ENCODE peak calls at places on chromosome 6, in eight cellular contexts. One of them, this sample, is unnamed.
A peak's percentile ranks its signal among the peaks of the same experiment; 100 is the strongest.

GRCh38 chr6:72324591-72324990 is 297.3 kb upstream of the KCNQ5 start:
- DNase-seq in upper lobe of left lung: no peak
- DNase-seq in tibial artery: no peak
- DNase-seq in mesothelial cell of epicardium: no peak
- DNase-seq in adrenal gland: no peak
- DNase-seq in tibial nerve: no peak
- DNase-seq in HCT116: no peak
- DNase-seq in GM12865: no peak
- DNase-seq in this sample: no peak

GRCh38 chr6:169035381-169036280 is 218.0 kb downstream of the THBS2 start:
- DNase-seq in adrenal gland: no peak
- DNase-seq in GM12865: no peak
- DNase-seq in mesothelial cell of epicardium: no peak
- DNase-seq in tibial artery: no peak
- DNase-seq in tibial nerve: no peak
- DNase-seq in HCT116: no peak
- DNase-seq in upper lobe of left lung: no peak
- DNase-seq in this sample: no peak

GRCh38 chr6:33886673-33887144 is 82.9 kb upstream of the MLN start:
- DNase-seq in adrenal gland: no peak
- DNase-seq in tibial artery: peak; percentile 30
- DNase-seq in GM12865: no peak
- DNase-seq in upper lobe of left lung: no peak
- DNase-seq in tibial nerve: no peak
- DNase-seq in HCT116: no peak
- DNase-seq in mesothelial cell of epicardium: no peak
- DNase-seq in this sample: no peak

GRCh38 chr6:17311595-17312311 is 30.6 kb downstream of the RBM24 start:
- DNase-seq in tibial nerve: no peak
- DNase-seq in HCT116: no peak
- DNase-seq in GM12865: no peak
- DNase-seq in upper lobe of left lung: no peak
- DNase-seq in tibial artery: no peak
- DNase-seq in mesothelial cell of epicardium: no peak
- DNase-seq in adrenal gland: no peak
- DNase-seq in this sample: no peak

GRCh38 chr6:29082457-29082856 is 4.7 kb downstream of the OR2B3 start:
- DNase-seq in GM12865: no peak
- DNase-seq in tibial nerve: no peak
- DNase-seq in mesothelial cell of epicardium: no peak
- DNase-seq in HCT116: no peak
- DNase-seq in tibial artery: no peak
- DNase-seq in upper lobe of left lung: no peak
- DNase-seq in adrenal gland: no peak
- DNase-seq in this sample: no peak

GRCh38 chr6:90573624-90574023 is 13.2 kb downstream of the MAP3K7 start:
- DNase-seq in tibial artery: no peak
- DNase-seq in adrenal gland: no peak
- DNase-seq in mesothelial cell of epicardium: no peak
- DNase-seq in upper lobe of left lung: no peak
- DNase-seq in tibial nerve: no peak
- DNase-seq in HCT116: no peak
- DNase-seq in GM12865: no peak
- DNase-seq in this sample: no peak

GRCh38 chr6:100257661-100258395 is 206.9 kb downstream of the SIM1 start:
- DNase-seq in adrenal gland: no peak
- DNase-seq in tibial artery: no peak
- DNase-seq in GM12865: peak; percentile 46
- DNase-seq in upper lobe of left lung: no peak
- DNase-seq in HCT116: peak; percentile 7
- DNase-seq in mesothelial cell of epicardium: no peak
- DNase-seq in tibial nerve: no peak
- DNase-seq in this sample: no peak

GRCh38 chr6:118776607-118777549 is 117.1 kb upstream of the ASF1A start:
- DNase-seq in tibial nerve: peak; percentile 63
- DNase-seq in tibial artery: peak; percentile 72
- DNase-seq in upper lobe of left lung: peak; percentile 68
- DNase-seq in mesothelial cell of epicardium: no peak
- DNase-seq in GM12865: peak; percentile 75
- DNase-seq in HCT116: peak; percentile 57
- DNase-seq in adrenal gland: peak; percentile 84
- DNase-seq in this sample: no peak

GRCh38 chr6:67896476-67896875 is 738.6 kb upstream of the ADGRB3 start:
- DNase-seq in adrenal gland: no peak
- DNase-seq in upper lobe of left lung: no peak
- DNase-seq in mesothelial cell of epicardium: no peak
- DNase-seq in tibial nerve: no peak
- DNase-seq in tibial artery: no peak
- DNase-seq in HCT116: no peak
- DNase-seq in GM12865: no peak
- DNase-seq in this sample: no peak

GRCh38 chr6:38012573-38012972 is 193.0 kb downstream of the ZFAND3 start:
- DNase-seq in adrenal gland: no peak
- DNase-seq in tibial artery: no peak
- DNase-seq in tibial nerve: no peak
- DNase-seq in GM12865: peak; percentile 76
- DNase-seq in upper lobe of left lung: no peak
- DNase-seq in HCT116: peak; percentile 44
- DNase-seq in mesothelial cell of epicardium: no peak
- DNase-seq in this sample: no peak

GRCh38 chr6:116629467-116630063 is 13.3 kb downstream of the RSPH4A start:
- DNase-seq in tibial artery: no peak
- DNase-seq in adrenal gland: no peak
- DNase-seq in tibial nerve: no peak
- DNase-seq in upper lobe of left lung: no peak
- DNase-seq in GM12865: no peak
- DNase-seq in mesothelial cell of epicardium: no peak
- DNase-seq in HCT116: no peak
- DNase-seq in this sample: no peak

GRCh38 chr6:134111062-134111677 is 58.7 kb upstream of the SLC2A12 start:
- DNase-seq in tibial artery: no peak
- DNase-seq in mesothelial cell of epicardium: no peak
- DNase-seq in GM12865: peak; percentile 65
- DNase-seq in adrenal gland: no peak
- DNase-seq in upper lobe of left lung: peak; percentile 39
- DNase-seq in HCT116: peak; percentile 58
- DNase-seq in tibial nerve: no peak
- DNase-seq in this sample: no peak

GRCh38 chr6:53731906-53732636 is 62.7 kb upstream of the LRRC1 start:
- DNase-seq in adrenal gland: no peak
- DNase-seq in GM12865: no peak
- DNase-seq in upper lobe of left lung: no peak
- DNase-seq in tibial nerve: no peak
- DNase-seq in mesothelial cell of epicardium: no peak
- DNase-seq in HCT116: no peak
- DNase-seq in tibial artery: no peak
- DNase-seq in this sample: no peak

GRCh38 chr6:166025149-166025898 is 142.3 kb downstream of the TBXT start:
- DNase-seq in HCT116: no peak
- DNase-seq in tibial nerve: no peak
- DNase-seq in upper lobe of left lung: peak; percentile 58
- DNase-seq in mesothelial cell of epicardium: no peak
- DNase-seq in GM12865: no peak
- DNase-seq in adrenal gland: no peak
- DNase-seq in tibial artery: no peak
- DNase-seq in this sample: no peak

GRCh38 chr6:143843689-143844405 is 709 bp downstream of the LTV1 start:
- DNase-seq in mesothelial cell of epicardium: no peak
- DNase-seq in tibial artery: no peak
- DNase-seq in upper lobe of left lung: no peak
- DNase-seq in HCT116: no peak
- DNase-seq in tibial nerve: no peak
- DNase-seq in adrenal gland: no peak
- DNase-seq in GM12865: peak; percentile 22
- DNase-seq in this sample: no peak

GRCh38 chr6:20640181-20640580 is 105.9 kb downstream of the CDKAL1 start:
- DNase-seq in tibial nerve: no peak
- DNase-seq in HCT116: no peak
- DNase-seq in tibial artery: no peak
- DNase-seq in GM12865: no peak
- DNase-seq in mesothelial cell of epicardium: no peak
- DNase-seq in adrenal gland: no peak
- DNase-seq in upper lobe of left lung: no peak
- DNase-seq in this sample: no peak

GRCh38 chr6:135535989-135536414 is 38.5 kb upstream of the AHI1 start:
- DNase-seq in adrenal gland: no peak
- DNase-seq in mesothelial cell of epicardium: no peak
- DNase-seq in GM12865: peak; percentile 35
- DNase-seq in upper lobe of left lung: no peak
- DNase-seq in HCT116: peak; percentile 31
- DNase-seq in tibial artery: no peak
- DNase-seq in tibial nerve: no peak
- DNase-seq in this sample: no peak

GRCh38 chr6:36269834-36270705 is at the start of gene PNPLA1:
- DNase-seq in GM12865: no peak
- DNase-seq in adrenal gland: no peak
- DNase-seq in upper lobe of left lung: no peak
- DNase-seq in tibial nerve: no peak
- DNase-seq in tibial artery: no peak
- DNase-seq in HCT116: no peak
- DNase-seq in mesothelial cell of epicardium: no peak
- DNase-seq in this sample: no peak

GRCh38 chr6:46688966-46689335 is 1.3 kb downstream of the TDRD6 start:
- DNase-seq in adrenal gland: no peak
- DNase-seq in tibial artery: no peak
- DNase-seq in upper lobe of left lung: no peak
- DNase-seq in HCT116: no peak
- DNase-seq in tibial nerve: no peak
- DNase-seq in GM12865: no peak
- DNase-seq in mesothelial cell of epicardium: no peak
- DNase-seq in this sample: no peak

GRCh38 chr6:27889628-27890315 is 22.4 kb downstream of the OR2B2 start:
- DNase-seq in tibial artery: no peak
- DNase-seq in HCT116: peak; percentile 16
- DNase-seq in tibial nerve: no peak
- DNase-seq in GM12865: peak; percentile 80
- DNase-seq in mesothelial cell of epicardium: no peak
- DNase-seq in adrenal gland: no peak
- DNase-seq in upper lobe of left lung: no peak
- DNase-seq in this sample: no peak

GRCh38 chr6:40308533-40309306 is 278.4 kb downstream of the LRFN2 start:
- DNase-seq in GM12865: peak; percentile 52
- DNase-seq in tibial nerve: peak; percentile 49
- DNase-seq in tibial artery: peak; percentile 51
- DNase-seq in upper lobe of left lung: peak; percentile 49
- DNase-seq in HCT116: peak; percentile 13
- DNase-seq in adrenal gland: peak; percentile 53
- DNase-seq in mesothelial cell of epicardium: peak; percentile 87
- DNase-seq in this sample: peak; percentile 19

GRCh38 chr6:129488313-129488712 is 221.7 kb downstream of the ARHGAP18 start:
- DNase-seq in GM12865: no peak
- DNase-seq in tibial artery: no peak
- DNase-seq in upper lobe of left lung: no peak
- DNase-seq in HCT116: no peak
- DNase-seq in tibial nerve: no peak
- DNase-seq in mesothelial cell of epicardium: no peak
- DNase-seq in adrenal gland: no peak
- DNase-seq in this sample: no peak

GRCh38 chr6:45816674-45817297 is 198.9 kb downstream of the CLIC5 start:
- DNase-seq in mesothelial cell of epicardium: no peak
- DNase-seq in tibial nerve: no peak
- DNase-seq in upper lobe of left lung: no peak
- DNase-seq in tibial artery: no peak
- DNase-seq in HCT116: no peak
- DNase-seq in GM12865: no peak
- DNase-seq in adrenal gland: no peak
- DNase-seq in this sample: no peak

DNA sequence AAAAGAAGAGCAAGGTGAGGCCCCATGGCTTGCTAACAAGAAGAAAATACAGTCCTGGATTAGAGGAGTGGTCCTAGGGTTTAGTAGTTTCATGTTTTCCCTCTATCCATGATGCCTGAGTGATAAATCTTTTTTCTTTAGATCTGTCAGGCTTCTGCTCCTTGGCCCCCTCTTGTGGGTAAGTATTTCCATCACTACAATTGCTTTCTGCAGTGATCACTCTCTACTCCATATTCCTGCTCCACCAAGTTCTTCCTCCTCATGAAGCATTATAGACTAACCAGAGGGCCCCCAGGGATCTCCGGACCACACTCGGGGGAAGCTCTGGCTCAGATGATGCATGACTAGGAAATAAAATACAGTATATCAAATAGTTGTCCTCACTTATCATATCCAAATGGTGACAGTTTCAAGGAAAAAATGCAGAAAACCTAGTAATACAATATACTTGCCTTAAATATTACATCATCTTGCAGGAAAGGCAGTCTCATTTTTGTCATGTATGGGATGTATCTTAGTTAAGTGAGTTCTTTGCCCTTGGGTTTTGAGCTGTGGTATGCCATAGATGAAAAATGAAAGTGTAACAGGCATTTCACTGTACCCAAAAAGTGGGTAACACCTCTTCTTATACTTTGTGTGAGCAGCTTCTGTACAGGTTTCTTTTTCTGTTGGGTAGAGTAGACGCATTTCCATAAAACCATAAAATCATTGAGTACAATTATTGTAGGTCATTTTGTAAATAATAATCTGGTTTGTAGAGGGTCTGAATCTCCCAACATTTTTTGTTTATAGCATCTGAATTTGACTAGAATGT is 200.9 kb upstream of the EYA4 start:
- DNase-seq in GM12865: peak; percentile 8
- DNase-seq in tibial nerve: no peak
- DNase-seq in tibial artery: no peak
- DNase-seq in upper lobe of left lung: no peak
- DNase-seq in mesothelial cell of epicardium: no peak
- DNase-seq in adrenal gland: no peak
- DNase-seq in HCT116: peak; percentile 16
- DNase-seq in this sample: no peak
- TF ChIP-seq CTCF in GM12865: peak; percentile 29
- TF ChIP-seq CTCF in tibial nerve: no peak
- TF ChIP-seq CTCF in tibial artery: no peak
- TF ChIP-seq CTCF in upper lobe of left lung: no peak
- TF ChIP-seq CTCF in mesothelial cell of epicardium: no peak
- TF ChIP-seq CTCF in adrenal gland: no peak
- TF ChIP-seq CTCF in HCT116: peak; percentile 54
- TF ChIP-seq CTCF in this sample: no peak

GRCh38 chr6:24774696-24775519 is at the start of gene GMNN:
- DNase-seq in tibial nerve: peak; percentile 97
- DNase-seq in mesothelial cell of epicardium: peak; percentile 98
- DNase-seq in adrenal gland: peak; percentile 96
- DNase-seq in HCT116: peak; percentile 81
- DNase-seq in upper lobe of left lung: peak; percentile 98
- DNase-seq in tibial artery: peak; percentile 98
- DNase-seq in GM12865: peak; percentile 97
- DNase-seq in this sample: peak; percentile 99
- TF ChIP-seq CTCF in tibial nerve: no peak
- TF ChIP-seq CTCF in mesothelial cell of epicardium: no peak
- TF ChIP-seq CTCF in adrenal gland: no peak
- TF ChIP-seq CTCF in HCT116: no peak
- TF ChIP-seq CTCF in upper lobe of left lung: peak; percentile 15
- TF ChIP-seq CTCF in tibial artery: no peak
- TF ChIP-seq CTCF in GM12865: no peak
- TF ChIP-seq CTCF in this sample: no peak

GRCh38 chr6:79586548-79586947 is 44.6 kb upstream of the SH3BGRL2 start:
- DNase-seq in upper lobe of left lung: no peak
- DNase-seq in tibial artery: no peak
- DNase-seq in adrenal gland: no peak
- DNase-seq in tibial nerve: no peak
- DNase-seq in HCT116: peak; percentile 50
- DNase-seq in mesothelial cell of epicardium: no peak
- DNase-seq in GM12865: no peak
- DNase-seq in this sample: no peak
- TF ChIP-seq CTCF in upper lobe of left lung: no peak
- TF ChIP-seq CTCF in tibial artery: no peak
- TF ChIP-seq CTCF in adrenal gland: no peak
- TF ChIP-seq CTCF in tibial nerve: no peak
- TF ChIP-seq CTCF in HCT116: peak; percentile 70
- TF ChIP-seq CTCF in mesothelial cell of epicardium: peak; percentile 56
- TF ChIP-seq CTCF in GM12865: peak; percentile 39
- TF ChIP-seq CTCF in this sample: no peak

GRCh38 chr6:583116-583515 is 73.8 kb downstream of the HUS1B start:
- DNase-seq in upper lobe of left lung: no peak
- DNase-seq in adrenal gland: no peak
- DNase-seq in HCT116: no peak
- DNase-seq in GM12865: peak; percentile 15
- DNase-seq in mesothelial cell of epicardium: no peak
- DNase-seq in tibial nerve: no peak
- DNase-seq in tibial artery: no peak
- DNase-seq in this sample: no peak
- TF ChIP-seq CTCF in upper lobe of left lung: no peak
- TF ChIP-seq CTCF in adrenal gland: no peak
- TF ChIP-seq CTCF in HCT116: no peak
- TF ChIP-seq CTCF in GM12865: no peak
- TF ChIP-seq CTCF in mesothelial cell of epicardium: no peak
- TF ChIP-seq CTCF in tibial nerve: no peak
- TF ChIP-seq CTCF in tibial artery: no peak
- TF ChIP-seq CTCF in this sample: no peak